ENCODE peak calls at places on chromosomes 13 and 19, in five cellular contexts. V, O, Z, N and U are unnamed samples.

GRCh38 chr19:1567116-1567847 is 843 bp downstream of the MEX3D start:
- ATAC-seq in V (no peak), O (no peak), Z (no peak), N (no peak), U (no peak)

GRCh38 chr13:97240789-97241734 is 18.9 kb downstream of the MBNL2 start:
- ATAC-seq in V (no peak), O (no peak), Z (no peak), N (no peak), U (no peak)

GRCh38 chr19:29667941-29668340 is 2.7 kb downstream of the PLEKHF1 start:
- ATAC-seq in V (peak; percentile 17), O (peak; percentile 46), Z (peak; percentile 57), N (no peak), U (peak; percentile 25)

GRCh38 chr13:100532090-100532766 is 56.4 kb downstream of the GGACT start:
- ATAC-seq in V (no peak), O (no peak), Z (no peak), N (no peak), U (no peak)

GRCh38 chr13:104204177-104204576 is 1138.0 kb upstream of the SLC10A2 start:
- ATAC-seq in V (no peak), O (no peak), Z (no peak), N (no peak), U (no peak)

GRCh38 chr13:23688336-23688735 is 118.1 kb downstream of the TNFRSF19 start:
- ATAC-seq in V (no peak), O (no peak), Z (no peak), N (no peak), U (no peak)

GRCh38 chr13:79812070-79812850 is 331.3 kb downstream of the NDFIP2 start:
- ATAC-seq in V (no peak), O (no peak), Z (no peak), N (peak; percentile 85), U (no peak)

GRCh38 chr13:106488075-106488474 is 47.4 kb downstream of the EFNB2 start:
- ATAC-seq in V (no peak), O (no peak), Z (no peak), N (no peak), U (no peak)

GRCh38 chr19:54482889-54483288 is 9.8 kb upstream of the CDC42EP5 start:
- ATAC-seq in V (no peak), O (no peak), Z (peak; percentile 48), N (peak; percentile 50), U (no peak)

GRCh38 chr19:50820549-50821247 is 2.9 kb downstream of the KLK1 start:
- ATAC-seq in V (no peak), O (no peak), Z (no peak), N (no peak), U (no peak)